ENCODE peak calls at places on chromosomes 16 and 17, in ten cellular contexts. One of them, this sample, is unnamed.

GRCh38 chr17:850086-850827 is 68.1 kb downstream of the MRM3 start:
- DNase-seq in NCI-H774: no peak
- DNase-seq in substantia nigra: no peak
- DNase-seq in MM.1S: no peak
- DNase-seq in left ventricle myocardium inferior: no peak
- DNase-seq in activated naive CD8-positive, alpha-beta T cell treated with anti-CD3 and anti-CD28 coated beads for 36 hours: no peak
- DNase-seq in HL-60: no peak
- DNase-seq in heart right ventricle: no peak
- DNase-seq in non-pigmented ciliary epithelial cell: no peak
- DNase-seq in CD8-positive, alpha-beta T cell: no peak
- DNase-seq in this sample: no peak

GRCh38 chr17:57927048-57927723 is 28.0 kb downstream of the CUEDC1 start:
- DNase-seq in NCI-H774: peak
- DNase-seq in substantia nigra: peak
- DNase-seq in MM.1S: no peak
- DNase-seq in left ventricle myocardium inferior: peak
- DNase-seq in activated naive CD8-positive, alpha-beta T cell treated with anti-CD3 and anti-CD28 coated beads for 36 hours: no peak
- DNase-seq in HL-60: no peak
- DNase-seq in heart right ventricle: no peak
- DNase-seq in non-pigmented ciliary epithelial cell: no peak
- DNase-seq in CD8-positive, alpha-beta T cell: no peak
- DNase-seq in this sample: no peak

GRCh38 chr16:30095166-30096078 is 591 bp downstream of the YPEL3 start:
- DNase-seq in NCI-H774: no peak
- DNase-seq in substantia nigra: no peak
- DNase-seq in MM.1S: peak
- DNase-seq in left ventricle myocardium inferior: no peak
- DNase-seq in activated naive CD8-positive, alpha-beta T cell treated with anti-CD3 and anti-CD28 coated beads for 36 hours: peak
- DNase-seq in HL-60: no peak
- DNase-seq in heart right ventricle: peak
- DNase-seq in non-pigmented ciliary epithelial cell: no peak
- DNase-seq in CD8-positive, alpha-beta T cell: peak
- DNase-seq in this sample: no peak

GRCh38 chr17:56676807-56677206 is 83.3 kb downstream of the NOG start:
- DNase-seq in NCI-H774: no peak
- DNase-seq in substantia nigra: no peak
- DNase-seq in MM.1S: no peak
- DNase-seq in left ventricle myocardium inferior: no peak
- DNase-seq in activated naive CD8-positive, alpha-beta T cell treated with anti-CD3 and anti-CD28 coated beads for 36 hours: no peak
- DNase-seq in HL-60: no peak
- DNase-seq in heart right ventricle: no peak
- DNase-seq in non-pigmented ciliary epithelial cell: no peak
- DNase-seq in CD8-positive, alpha-beta T cell: no peak
- DNase-seq in this sample: no peak

GRCh38 chr16:79632289-79632688 is 31.8 kb upstream of the MAF start:
- DNase-seq in NCI-H774: no peak
- DNase-seq in substantia nigra: no peak
- DNase-seq in MM.1S: no peak
- DNase-seq in left ventricle myocardium inferior: no peak
- DNase-seq in activated naive CD8-positive, alpha-beta T cell treated with anti-CD3 and anti-CD28 coated beads for 36 hours: no peak
- DNase-seq in HL-60: no peak
- DNase-seq in heart right ventricle: no peak
- DNase-seq in non-pigmented ciliary epithelial cell: no peak
- DNase-seq in CD8-positive, alpha-beta T cell: no peak
- DNase-seq in this sample: no peak

GRCh38 chr17:17540278-17540906 is 44.2 kb upstream of the RASD1 start:
- DNase-seq in NCI-H774: no peak
- DNase-seq in substantia nigra: no peak
- DNase-seq in MM.1S: no peak
- DNase-seq in left ventricle myocardium inferior: no peak
- DNase-seq in activated naive CD8-positive, alpha-beta T cell treated with anti-CD3 and anti-CD28 coated beads for 36 hours: no peak
- DNase-seq in HL-60: no peak
- DNase-seq in heart right ventricle: peak
- DNase-seq in non-pigmented ciliary epithelial cell: no peak
- DNase-seq in CD8-positive, alpha-beta T cell: no peak
- DNase-seq in this sample: no peak

GRCh38 chr17:58321571-58322525 is 6.7 kb downstream of the TSPOAP1 start:
- DNase-seq in NCI-H774: no peak
- DNase-seq in substantia nigra: no peak
- DNase-seq in MM.1S: no peak
- DNase-seq in left ventricle myocardium inferior: no peak
- DNase-seq in activated naive CD8-positive, alpha-beta T cell treated with anti-CD3 and anti-CD28 coated beads for 36 hours: no peak
- DNase-seq in HL-60: no peak
- DNase-seq in heart right ventricle: no peak
- DNase-seq in non-pigmented ciliary epithelial cell: no peak
- DNase-seq in CD8-positive, alpha-beta T cell: no peak
- DNase-seq in this sample: no peak

GRCh38 chr17:27649929-27650328 is 18.9 kb downstream of the LGALS9 start:
- DNase-seq in NCI-H774: no peak
- DNase-seq in substantia nigra: peak
- DNase-seq in MM.1S: no peak
- DNase-seq in left ventricle myocardium inferior: peak
- DNase-seq in activated naive CD8-positive, alpha-beta T cell treated with anti-CD3 and anti-CD28 coated beads for 36 hours: no peak
- DNase-seq in HL-60: no peak
- DNase-seq in heart right ventricle: peak
- DNase-seq in non-pigmented ciliary epithelial cell: no peak
- DNase-seq in CD8-positive, alpha-beta T cell: no peak
- DNase-seq in this sample: no peak

GRCh38 chr16:86626966-86627365 is 48.6 kb downstream of the FOXL1 start:
- DNase-seq in NCI-H774: no peak
- DNase-seq in substantia nigra: no peak
- DNase-seq in MM.1S: no peak
- DNase-seq in left ventricle myocardium inferior: no peak
- DNase-seq in activated naive CD8-positive, alpha-beta T cell treated with anti-CD3 and anti-CD28 coated beads for 36 hours: no peak
- DNase-seq in HL-60: no peak
- DNase-seq in heart right ventricle: no peak
- DNase-seq in non-pigmented ciliary epithelial cell: no peak
- DNase-seq in CD8-positive, alpha-beta T cell: no peak
- DNase-seq in this sample: no peak

GRCh38 chr17:19262650-19263620 is 25.8 kb downstream of the EPN2 start:
- DNase-seq in NCI-H774: no peak
- DNase-seq in substantia nigra: no peak
- DNase-seq in MM.1S: no peak
- DNase-seq in left ventricle myocardium inferior: no peak
- DNase-seq in activated naive CD8-positive, alpha-beta T cell treated with anti-CD3 and anti-CD28 coated beads for 36 hours: no peak
- DNase-seq in HL-60: no peak
- DNase-seq in heart right ventricle: no peak
- DNase-seq in non-pigmented ciliary epithelial cell: no peak
- DNase-seq in CD8-positive, alpha-beta T cell: no peak
- DNase-seq in this sample: no peak

GRCh38 chr16:67857547-67858233 is 10.2 kb upstream of the CENPT start:
- DNase-seq in NCI-H774: peak
- DNase-seq in substantia nigra: no peak
- DNase-seq in MM.1S: no peak
- DNase-seq in left ventricle myocardium inferior: peak
- DNase-seq in activated naive CD8-positive, alpha-beta T cell treated with anti-CD3 and anti-CD28 coated beads for 36 hours: no peak
- DNase-seq in HL-60: no peak
- DNase-seq in heart right ventricle: peak
- DNase-seq in non-pigmented ciliary epithelial cell: peak
- DNase-seq in CD8-positive, alpha-beta T cell: peak
- DNase-seq in this sample: no peak

GRCh38 chr17:6706499-6706898 is 6.7 kb downstream of the SLC13A5 start:
- DNase-seq in NCI-H774: no peak
- DNase-seq in substantia nigra: no peak
- DNase-seq in MM.1S: no peak
- DNase-seq in left ventricle myocardium inferior: no peak
- DNase-seq in activated naive CD8-positive, alpha-beta T cell treated with anti-CD3 and anti-CD28 coated beads for 36 hours: no peak
- DNase-seq in HL-60: no peak
- DNase-seq in heart right ventricle: no peak
- DNase-seq in non-pigmented ciliary epithelial cell: no peak
- DNase-seq in CD8-positive, alpha-beta T cell: no peak
- DNase-seq in this sample: no peak

GRCh38 chr17:45813051-45813731 is 29.1 kb downstream of the CRHR1 start:
- DNase-seq in NCI-H774: no peak
- DNase-seq in substantia nigra: peak
- DNase-seq in MM.1S: no peak
- DNase-seq in left ventricle myocardium inferior: no peak
- DNase-seq in activated naive CD8-positive, alpha-beta T cell treated with anti-CD3 and anti-CD28 coated beads for 36 hours: no peak
- DNase-seq in HL-60: no peak
- DNase-seq in heart right ventricle: no peak
- DNase-seq in non-pigmented ciliary epithelial cell: no peak
- DNase-seq in CD8-positive, alpha-beta T cell: no peak
- DNase-seq in this sample: no peak

GRCh38 chr17:46865100-46865499 is 13.7 kb downstream of the WNT9B start:
- DNase-seq in NCI-H774: no peak
- DNase-seq in substantia nigra: no peak
- DNase-seq in MM.1S: no peak
- DNase-seq in left ventricle myocardium inferior: no peak
- DNase-seq in activated naive CD8-positive, alpha-beta T cell treated with anti-CD3 and anti-CD28 coated beads for 36 hours: no peak
- DNase-seq in HL-60: no peak
- DNase-seq in heart right ventricle: no peak
- DNase-seq in non-pigmented ciliary epithelial cell: peak
- DNase-seq in CD8-positive, alpha-beta T cell: no peak
- DNase-seq in this sample: no peak

GRCh38 chr17:27256225-27257030 is 37.5 kb upstream of the WSB1 start:
- DNase-seq in NCI-H774: no peak
- DNase-seq in substantia nigra: no peak
- DNase-seq in MM.1S: no peak
- DNase-seq in left ventricle myocardium inferior: no peak
- DNase-seq in activated naive CD8-positive, alpha-beta T cell treated with anti-CD3 and anti-CD28 coated beads for 36 hours: no peak
- DNase-seq in HL-60: no peak
- DNase-seq in heart right ventricle: no peak
- DNase-seq in non-pigmented ciliary epithelial cell: no peak
- DNase-seq in CD8-positive, alpha-beta T cell: no peak
- DNase-seq in this sample: no peak

This sample was measured in SIG-M5.